ENCODE peak calls at places on chromosomes 6 and 20, in eight cellular contexts. Y is aorta; H is GM23338; V is OCI-LY7; C is right cardiac atrium; A is fibroblast of lung; P is naive thymus-derived CD4-positive, alpha-beta T cell; B is heart right ventricle. T is an unnamed sample. For H3K4me1, the result is how much of the 10 kb centered on the place peaks cover.

GRCh38 chr6:168150551-168151444 is 71.8 kb upstream of the FRMD1 start:
- DNase-seq in Y (peak), H (peak), V (no peak), C (no peak), A (no peak), P (no peak), B (no peak), T (no peak)

GRCh38 chr6:16059496-16059895 is 69.4 kb upstream of the MYLIP start:
- DNase-seq in Y (no peak), H (peak), V (no peak), C (no peak), A (no peak), P (no peak), B (no peak), T (no peak)

GRCh38 chr6:52102330-52102932 is 15.0 kb upstream of the PKHD1 start:
- DNase-seq in Y (no peak), H (no peak), V (no peak), C (no peak), A (no peak), P (no peak), B (no peak), T (no peak)

GRCh38 chr6:80468398-80468797 is 361.9 kb downstream of the BCKDHB start:
- DNase-seq in Y (no peak), H (no peak), V (no peak), C (no peak), A (no peak), P (no peak), B (no peak), T (no peak)

GRCh38 chr6:130377371-130377770 is 11.6 kb downstream of the TMEM200A start:
- DNase-seq in Y (no peak), H (no peak), V (no peak), C (no peak), A (no peak), P (no peak), B (no peak), T (no peak)

GRCh38 chr20:53872081-53872541 is 198.3 kb downstream of the BCAS1 start:
- DNase-seq in Y (no peak), H (no peak), V (peak), C (no peak), A (peak), P (no peak), B (no peak), T (peak)

GRCh38 chr20:42041000-42041565 is 422.9 kb upstream of the CHD6 start:
- DNase-seq in Y (no peak), H (no peak), V (no peak), C (no peak), A (no peak), P (no peak), B (no peak), T (no peak)

GRCh38 chr6:9494864-9495263 is 920.0 kb downstream of the TFAP2A start:
- DNase-seq in Y (no peak), H (no peak), V (no peak), C (no peak), A (peak), P (no peak), B (no peak), T (no peak)

GRCh38 chr6:33112148-33112547 is 36.4 kb downstream of the HLA-DPB1 start:
- DNase-seq in Y (no peak), H (peak), V (peak), C (no peak), A (peak), P (peak), B (peak), T (no peak)

GRCh38 chr6:168189679-168190405 is 110.8 kb upstream of the FRMD1 start:
- DNase-seq in Y (no peak), H (no peak), V (no peak), C (no peak), A (no peak), P (no peak), B (no peak), T (no peak)

GRCh38 chr6:166435574-166435973 is 52.8 kb upstream of the MPC1 start:
- DNase-seq in Y (no peak), H (no peak), V (no peak), C (peak), A (no peak), P (no peak), B (peak), T (no peak)

GRCh38 chr6:125887372-125887771 is 69.2 kb upstream of the HINT3 start:
- DNase-seq in Y (no peak), H (no peak), V (no peak), C (no peak), A (no peak), P (no peak), B (no peak), T (no peak)

GRCh38 chr6:132314432-132314831 is 86.8 kb downstream of the MOXD1 start:
- DNase-seq in Y (no peak), H (no peak), V (no peak), C (no peak), A (no peak), P (no peak), B (no peak), T (no peak)

GRCh38 chr6:160031442-160031841 is 62.6 kb downstream of the IGF2R start:
- DNase-seq in Y (no peak), H (no peak), V (no peak), C (no peak), A (peak), P (no peak), B (no peak), T (no peak)
- H3K4me1 ChIP-seq in Y (under half), H (under half), V (under half), C (under half), A (under half), P (under half), B (under half), T (under half)

GRCh38 chr6:157513619-157514485 is 132.9 kb downstream of the ZDHHC14 start:
- DNase-seq in Y (no peak), H (no peak), V (no peak), C (no peak), A (no peak), P (no peak), B (no peak), T (no peak)
- H3K4me1 ChIP-seq in Y (under half), H (under half), V (under half), C (under half), A (under half), P (under half), B (under half), T (under half)

GRCh38 chr6:90184334-90185298 is 112.0 kb downstream of the BACH2 start:
- DNase-seq in Y (no peak), H (no peak), V (no peak), C (no peak), A (peak), P (no peak), B (no peak), T (no peak)
- H3K4me1 ChIP-seq in Y (under half), H (under half), V (under half), C (under half), A (under half), P (half or more), B (under half), T (under half)

GRCh38 chr6:154447929-154448328 is 62.6 kb downstream of the CNKSR3 start:
- DNase-seq in Y (no peak), H (no peak), V (no peak), C (no peak), A (peak), P (no peak), B (no peak), T (no peak)
- H3K4me1 ChIP-seq in Y (under half), H (under half), V (under half), C (under half), A (under half), P (under half), B (half or more), T (under half)

GRCh38 chr20:37804584-37805566 is 98.1 kb upstream of the VSTM2L start:
- DNase-seq in Y (no peak), H (no peak), V (peak), C (no peak), A (no peak), P (no peak), B (no peak), T (no peak)
- H3K4me1 ChIP-seq in Y (under half), H (under half), V (under half), C (under half), A (under half), P (under half), B (under half), T (under half)

GRCh38 chr20:37297066-37297736 is 7.7 kb downstream of the MANBAL start:
- DNase-seq in Y (no peak), H (no peak), V (no peak), C (no peak), A (peak), P (no peak), B (no peak), T (no peak)

GRCh38 chr20:37301120-37301519 is 11.7 kb downstream of the MANBAL start:
- DNase-seq in Y (no peak), H (no peak), V (no peak), C (no peak), A (no peak), P (no peak), B (no peak), T (no peak)

GRCh38 chr20:37298190-37298939 is 8.9 kb downstream of the MANBAL start:
- DNase-seq in Y (no peak), H (no peak), V (no peak), C (peak), A (no peak), P (no peak), B (no peak), T (no peak)

GRCh38 chr20:37302981-37303380 is 13.5 kb downstream of the MANBAL start:
- DNase-seq in Y (no peak), H (no peak), V (no peak), C (no peak), A (no peak), P (no peak), B (no peak), T (no peak)

GRCh38 chr20:37299718-37300529 is 10.5 kb downstream of the MANBAL start:
- DNase-seq in Y (no peak), H (no peak), V (no peak), C (peak), A (peak), P (no peak), B (no peak), T (no peak)
- H3K4me1 ChIP-seq in Y (under half), H (under half), V (under half), C (under half), A (under half), P (under half), B (under half), T (under half)

GRCh38 chr20:61520761-61521460 is 268.9 kb downstream of the CDH4 start:
- DNase-seq in Y (peak), H (no peak), V (no peak), C (no peak), A (peak), P (no peak), B (no peak), T (no peak)

GRCh38 chr20:61518424-61518951 is 266.4 kb downstream of the CDH4 start:
- DNase-seq in Y (no peak), H (no peak), V (no peak), C (no peak), A (no peak), P (no peak), B (no peak), T (no peak)

GRCh38 chr20:61520076-61520639 is 268.1 kb downstream of the CDH4 start:
- DNase-seq in Y (peak), H (no peak), V (no peak), C (no peak), A (no peak), P (no peak), B (no peak), T (no peak)

GRCh38 chr20:61517419-61517818 is 265.4 kb downstream of the CDH4 start:
- DNase-seq in Y (peak), H (no peak), V (no peak), C (no peak), A (no peak), P (no peak), B (no peak), T (no peak)

GRCh38 chr20:61519488-61519887 is 267.4 kb downstream of the CDH4 start:
- DNase-seq in Y (peak), H (no peak), V (no peak), C (no peak), A (no peak), P (no peak), B (no peak), T (no peak)
- H3K4me1 ChIP-seq in Y (under half), H (under half), V (under half), C (under half), A (under half), P (under half), B (under half), T (under half)

DNA sequence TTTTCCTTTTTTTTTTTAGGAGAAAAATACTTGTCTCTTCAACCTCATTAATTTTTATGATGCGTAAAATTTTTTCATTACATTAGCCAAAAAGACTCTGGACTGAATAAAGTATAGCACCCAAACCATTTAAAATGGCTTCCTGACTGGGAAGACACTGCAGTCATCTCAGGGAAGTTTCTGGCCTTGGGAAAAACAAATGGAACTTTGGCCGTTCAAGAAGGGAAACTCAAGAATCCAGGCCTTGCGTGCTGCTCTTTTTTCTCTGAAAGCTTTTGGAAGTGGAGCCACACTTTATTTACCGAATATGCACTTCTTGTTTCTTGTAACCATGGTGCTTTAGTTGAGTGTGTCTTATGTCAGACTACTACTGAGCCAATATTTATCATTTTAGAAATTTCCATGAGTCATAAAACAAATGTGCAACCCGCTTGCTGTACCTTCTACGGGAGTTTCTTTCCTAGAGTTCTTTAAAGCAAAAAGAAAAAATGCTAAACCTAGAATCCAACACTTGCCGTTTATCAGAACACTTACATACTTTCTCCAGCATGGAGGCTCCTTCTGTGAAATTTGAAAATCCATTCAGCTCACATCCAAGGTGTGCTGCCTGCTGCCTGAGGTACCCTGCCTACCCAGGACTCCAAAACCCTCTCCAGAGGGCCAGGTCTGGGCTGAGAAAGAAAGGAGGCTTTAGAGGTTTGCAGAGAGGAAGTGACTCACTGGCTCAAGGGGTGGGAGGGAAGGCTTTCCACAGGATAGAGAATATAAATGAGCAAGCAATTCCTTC is 11.5 kb upstream of the DSTN start:
- DNase-seq in Y (peak), H (peak), V (no peak), C (peak), A (peak), P (no peak), B (peak), T (no peak)
- H3K4me1 ChIP-seq in Y (under half), H (under half), V (under half), C (under half), A (under half), P (under half), B (under half), T (under half)

GRCh38 chr20:57444394-57445048 is 53.3 kb downstream of the RBM38 start:
- DNase-seq in Y (no peak), H (no peak), V (no peak), C (no peak), A (no peak), P (no peak), B (no peak), T (no peak)

GRCh38 chr20:57443866-57444265 is 52.7 kb downstream of the RBM38 start:
- DNase-seq in Y (no peak), H (no peak), V (no peak), C (no peak), A (no peak), P (no peak), B (no peak), T (no peak)

GRCh38 chr20:57445298-57445697 is 54.1 kb downstream of the RBM38 start:
- DNase-seq in Y (peak), H (no peak), V (no peak), C (peak), A (peak), P (no peak), B (peak), T (no peak)

GRCh38 chr20:57443349-57443748 is 52.2 kb downstream of the RBM38 start:
- DNase-seq in Y (no peak), H (no peak), V (no peak), C (no peak), A (no peak), P (no peak), B (no peak), T (no peak)

GRCh38 chr20:57445774-57446173 is 54.6 kb downstream of the RBM38 start:
- DNase-seq in Y (no peak), H (no peak), V (no peak), C (no peak), A (no peak), P (no peak), B (no peak), T (no peak)
- H3K4me1 ChIP-seq in Y (under half), H (under half), V (under half), C (under half), A (under half), P (under half), B (under half), T (under half)